ENCODE peak calls at places on chromosome 18, in seven cellular contexts. E is endodermal cell, B is H9, A is K562, Q is kidney, O is IMR-90, X is HepG2. U is an unnamed sample.

GRCh38 chr18:46343940-46344372 is 239.8 kb downstream of the HAUS1 start:
- DNase-seq in O (no peak), A (peak; percentile 10), Q (no peak), B (peak; percentile 67), E (peak; percentile 74), X (no peak), U (peak; percentile 24)

GRCh38 chr18:45830917-45831316 is 5.4 kb downstream of the SIGLEC15 start:
- DNase-seq in A (no peak), X (no peak), E (no peak), B (no peak), Q (no peak), O (no peak), U (no peak)

GRCh38 chr18:35027206-35027605 is 14.0 kb upstream of the MAPRE2 start:
- DNase-seq in O (no peak), B (no peak), X (no peak), Q (no peak), E (no peak), A (no peak), U (no peak)

GRCh38 chr18:950882-951539 is 46.3 kb downstream of the ADCYAP1 start:
- DNase-seq in X (no peak), E (no peak), Q (no peak), A (no peak), O (no peak), B (no peak), U (no peak)

GRCh38 chr18:79586436-79587297 is 92.9 kb upstream of the CTDP1 start:
- DNase-seq in A (no peak), E (peak; percentile 39), O (no peak), B (peak; percentile 19), Q (peak; percentile 66), X (no peak), U (no peak)

GRCh38 chr18:46418657-46419260 is 238.3 kb downstream of the LOXHD1 start:
- DNase-seq in X (no peak), Q (no peak), B (no peak), E (peak; percentile 17), A (no peak), O (no peak), U (no peak)

GRCh38 chr18:34771958-34772357 is 61.9 kb downstream of the DTNA start:
- DNase-seq in B (no peak), X (no peak), Q (no peak), A (no peak), E (no peak), O (peak; percentile 35), U (no peak)

GRCh38 chr18:79792988-79793355 is 4.8 kb upstream of the KCNG2 start:
- DNase-seq in B (no peak), O (no peak), A (no peak), E (no peak), Q (peak; percentile 19), X (no peak), U (no peak)

GRCh38 chr18:63253428-63254372 is 65.9 kb downstream of the BCL2 start:
- DNase-seq in A (no peak), O (peak; percentile 44), Q (no peak), B (no peak), X (no peak), E (no peak), U (no peak)

GRCh38 chr18:58446661-58447060 is 182.2 kb downstream of the ALPK2 start:
- DNase-seq in E (no peak), B (no peak), O (no peak), Q (no peak), A (no peak), X (no peak), U (no peak)

DNA sequence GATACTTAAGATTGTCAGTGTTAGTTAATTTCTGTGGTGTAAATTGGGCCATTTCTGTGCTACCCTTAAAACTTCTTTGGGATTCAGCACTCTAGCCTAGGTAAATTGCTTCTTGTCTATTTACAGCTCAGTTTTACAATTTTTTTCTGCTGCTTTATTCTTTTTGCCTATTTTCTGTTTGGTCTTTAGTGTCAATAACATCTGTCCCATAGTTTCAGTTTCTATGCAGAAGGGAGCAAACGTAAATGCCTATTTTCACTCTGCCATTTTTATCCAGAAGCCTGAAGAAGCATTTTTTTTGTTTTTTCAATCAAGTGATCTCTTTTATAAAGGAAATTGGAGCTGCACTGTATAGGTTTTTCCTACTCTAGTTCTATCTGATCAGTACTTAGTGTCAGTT is 564.9 kb upstream of the MEX3C start:
- DNase-seq in O (no peak), A (no peak), X (no peak), B (no peak), E (no peak), Q (no peak), U (no peak)
- H3K9ac ChIP-seq in O (no peak overlapping the region), A (no peak overlapping the region), X (no peak overlapping the region), B (no peak overlapping the region), E (no peak overlapping the region), Q (no peak overlapping the region), U (no peak overlapping the region)

GRCh38 chr18:12296457-12296856 is 11.6 kb upstream of the TUBB6 start:
- DNase-seq in X (no peak), A (no peak), E (no peak), B (no peak), Q (no peak), O (no peak), U (no peak)
- H3K27ac ChIP-seq in X (no peak overlapping the region), A (peak overlapping the region; percentile 4), E (no peak overlapping the region), B (no peak overlapping the region), Q (no peak overlapping the region), O (no peak overlapping the region), U (no peak overlapping the region)

GRCh38 chr18:61323951-61324350 is 9.3 kb upstream of the CDH20 start:
- DNase-seq in X (no peak), A (no peak), Q (no peak), B (no peak), O (peak; percentile 2), E (no peak), U (no peak)

GRCh38 chr18:61326407-61326806 is 6.8 kb upstream of the CDH20 start:
- DNase-seq in O (no peak), X (no peak), Q (no peak), A (no peak), E (no peak), B (no peak), U (no peak)

DNA sequence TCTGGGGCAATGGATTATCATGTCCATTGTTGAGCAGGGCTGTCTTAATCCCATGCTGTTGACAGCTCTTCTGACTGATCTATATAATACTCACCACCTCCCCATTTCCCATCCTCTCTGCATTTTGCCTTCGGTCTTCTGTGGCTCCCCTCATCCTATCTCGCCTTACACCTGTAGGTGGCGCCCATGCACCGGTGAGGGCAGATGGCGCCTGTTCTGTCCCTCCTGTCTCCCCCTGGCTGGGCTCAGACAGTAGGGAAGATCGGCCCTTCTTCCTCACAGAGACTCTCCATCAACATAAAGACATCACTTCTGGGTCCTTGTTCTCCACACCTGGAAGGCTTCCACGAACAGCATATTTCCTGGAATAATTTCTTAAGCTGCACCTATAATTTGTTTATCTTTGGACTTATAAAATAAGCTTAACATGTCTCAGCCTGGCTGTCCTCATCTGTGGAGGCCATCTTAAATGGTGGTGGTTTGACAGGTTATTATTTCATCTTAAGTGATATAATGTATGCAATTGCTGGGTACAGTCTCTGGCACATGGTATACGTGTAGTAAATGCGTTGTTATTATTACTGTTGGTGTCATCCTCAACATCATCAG is 10.9 kb upstream of the CDH20 start:
- DNase-seq in O (peak; percentile 33), X (peak; percentile 42), E (peak; percentile 95), A (peak; percentile 39), B (peak; percentile 80), Q (no peak), U (peak; percentile 57)
- TF ChIP-seq CTCF in O (peak; percentile 91), X (peak; percentile 88), E (peak; percentile 93), A (peak; percentile 52), B (peak; percentile 95), Q (peak; percentile 62), U (peak; percentile 69)

DNA sequence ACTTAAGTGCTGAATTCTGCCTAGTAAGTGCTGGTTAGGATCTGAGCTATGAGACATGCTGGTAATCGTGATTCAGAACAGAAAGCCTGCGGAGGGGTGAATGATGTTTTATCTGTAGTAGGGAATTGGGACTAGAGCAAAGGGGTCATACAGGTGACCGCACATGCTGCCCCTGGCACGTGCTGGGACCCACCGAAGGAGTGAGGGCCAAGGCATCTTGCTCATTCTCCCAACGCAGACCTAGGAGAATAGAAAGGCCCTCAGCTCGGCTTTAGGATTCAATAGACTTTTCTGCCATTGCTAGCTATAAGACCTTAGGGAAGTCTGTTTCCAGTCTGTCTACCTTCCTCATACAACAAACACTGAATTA is 8.8 kb upstream of the SMAD7 start:
- DNase-seq in A (no peak), E (no peak), O (no peak), Q (no peak), X (no peak), B (no peak), U (no peak)
- H3K9ac ChIP-seq in A (no peak overlapping the region), E (peak overlapping the region; percentile 58), O (no peak overlapping the region), Q (no peak overlapping the region), X (no peak overlapping the region), B (no peak overlapping the region), U (no peak overlapping the region)

DNA sequence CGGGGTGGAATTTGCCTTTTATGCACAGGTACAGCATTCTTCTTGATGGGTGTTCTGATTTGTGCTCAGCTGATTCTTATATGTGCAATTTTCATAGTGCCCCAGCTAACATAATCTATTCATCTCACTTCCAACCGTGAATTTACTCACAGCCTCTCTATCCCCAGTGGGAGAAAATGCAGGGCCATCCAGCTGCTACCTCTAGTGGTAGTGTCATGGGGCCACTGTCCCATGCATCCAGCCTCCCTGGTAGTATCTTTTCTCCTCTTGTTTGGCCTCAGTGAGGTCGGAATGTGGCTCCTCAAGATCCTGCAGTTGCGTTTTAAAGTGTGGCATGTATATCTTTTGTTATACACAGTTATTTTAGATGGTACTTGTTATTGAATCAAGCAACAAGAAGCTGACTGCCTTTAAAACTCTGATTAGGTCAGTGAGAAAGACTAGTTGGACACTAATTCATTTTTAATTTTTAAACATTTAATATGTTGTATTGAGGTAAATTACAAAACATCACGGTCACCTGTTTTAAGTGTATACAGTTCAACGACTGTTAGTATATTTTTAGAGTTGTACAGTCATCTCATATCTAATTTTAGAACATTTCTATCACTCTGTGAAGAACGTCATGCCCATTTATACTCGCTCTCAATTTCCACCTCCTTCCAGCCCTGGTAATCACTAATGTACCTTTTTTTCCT is 67.9 kb upstream of the TXNDC2 start:
- DNase-seq in B (no peak), A (no peak), E (no peak), O (no peak), X (no peak), Q (no peak), U (no peak)
- H3K27ac ChIP-seq in B (no peak overlapping the region), A (no peak overlapping the region), E (no peak overlapping the region), O (no peak overlapping the region), X (no peak overlapping the region), Q (no peak overlapping the region), U (no peak overlapping the region)

DNA sequence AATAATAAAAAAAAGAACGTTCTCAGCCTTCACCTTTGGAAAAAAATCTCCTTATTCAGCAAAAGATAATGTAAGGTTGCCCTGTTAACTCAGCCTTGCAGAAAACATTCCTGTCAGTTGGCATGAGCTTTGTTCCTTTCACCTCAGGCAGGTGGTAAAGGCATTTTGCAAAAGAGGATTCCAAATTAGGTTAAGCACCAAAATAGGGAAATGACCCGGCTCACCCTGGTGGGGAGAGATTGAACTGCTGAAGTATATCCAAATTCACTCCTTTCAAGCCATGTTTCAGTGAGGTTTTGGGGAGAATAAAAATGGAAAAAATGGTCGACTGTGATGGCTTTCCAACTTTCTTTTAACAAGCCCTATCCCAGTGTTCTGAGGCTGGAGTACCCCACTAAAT is 1988.8 kb upstream of the PIK3C3 start:
- DNase-seq in A (no peak), B (peak; percentile 35), Q (no peak), O (no peak), X (no peak), E (peak; percentile 81), U (no peak)
- TF ChIP-seq CTCF in A (no peak), B (peak; percentile 71), Q (no peak), O (no peak), X (no peak), E (peak; percentile 78), U (no peak)

U was measured in colonic mucosa.